ENCODE peak calls at places on chromosomes 7 and 10, in five cellular contexts. B, S, E, Q and D are unnamed samples.

GRCh38 chr10:97038688-97039087 is 147.1 kb downstream of the SLIT1 start:
- DNase-seq in B (no peak), S (no peak), E (no peak), Q (no peak), D (no peak)

GRCh38 chr7:148697950-148698396 is 730 bp upstream of the CUL1 start:
- DNase-seq in B (peak; percentile 47), S (peak; percentile 33), E (peak; percentile 53), Q (no peak), D (no peak)

GRCh38 chr10:133461841-133462240 is 8.1 kb downstream of the SCART1 start:
- DNase-seq in B (no peak), S (no peak), E (no peak), Q (peak; percentile 42), D (peak; percentile 41)

GRCh38 chr7:66118603-66119002 is 4.0 kb downstream of the CRCP start:
- DNase-seq in B (no peak), S (no peak), E (no peak), Q (no peak), D (no peak)

GRCh38 chr7:375901-376305 is 85.9 kb downstream of the FOXL3 start:
- DNase-seq in B (no peak), S (no peak), E (no peak), Q (peak; percentile 47), D (no peak)

GRCh38 chr10:103276941-103277712 is at the start of gene INA:
- DNase-seq in B (peak; percentile 88), S (no peak), E (no peak), Q (no peak), D (no peak)

GRCh38 chr10:98349508-98349922 is 65.5 kb downstream of the PYROXD2 start:
- DNase-seq in B (no peak), S (no peak), E (peak; percentile 24), Q (no peak), D (peak; percentile 77)

GRCh38 chr10:77431209-77431611 is 206.4 kb downstream of the KCNMA1 start:
- DNase-seq in B (peak; percentile 67), S (no peak), E (no peak), Q (no peak), D (no peak)

GRCh38 chr10:115093286-115093775 is at the start of gene ATRNL1:
- DNase-seq in B (peak; percentile 64), S (peak; percentile 1), E (peak; percentile 36), Q (no peak), D (peak; percentile 76)

GRCh38 chr7:28060371-28060950 is 120.1 kb downstream of the JAZF1 start:
- DNase-seq in B (peak; percentile 68), S (no peak), E (no peak), Q (no peak), D (no peak)

GRCh38 chr10:75395955-75396860 is 5.4 kb downstream of the ZNF503 start:
- DNase-seq in B (peak; percentile 51), S (no peak), E (peak; percentile 57), Q (no peak), D (no peak)

GRCh38 chr7:151810434-151811232 is 66.3 kb downstream of the PRKAG2 start:
- DNase-seq in B (no peak), S (no peak), E (peak; percentile 54), Q (peak; percentile 53), D (no peak)

GRCh38 chr10:18822156-18822555 is 162.9 kb downstream of the ARL5B start:
- DNase-seq in B (peak; percentile 74), S (no peak), E (no peak), Q (no peak), D (no peak)

GRCh38 chr10:29482591-29483421 is 152.0 kb downstream of the SVIL start:
- DNase-seq in B (peak; percentile 67), S (no peak), E (no peak), Q (no peak), D (no peak)

GRCh38 chr7:115230882-115231508 is 309.1 kb downstream of the MDFIC start:
- DNase-seq in B (no peak), S (no peak), E (no peak), Q (no peak), D (no peak)

GRCh38 chr10:111240348-111240747 is 163.5 kb downstream of the ADRA2A start:
- DNase-seq in B (no peak), S (no peak), E (no peak), Q (no peak), D (no peak)

GRCh38 chr7:22948770-22949169 is 65.2 kb downstream of the HYCC1 start:
- DNase-seq in B (no peak), S (no peak), E (peak; percentile 20), Q (no peak), D (no peak)

GRCh38 chr7:130996841-130997231 is 262.8 kb upstream of the KLF14 start:
- DNase-seq in B (no peak), S (no peak), E (peak; percentile 85), Q (no peak), D (no peak)

GRCh38 chr7:131921016-131921415 is 364.6 kb upstream of the PODXL start:
- DNase-seq in B (no peak), S (no peak), E (no peak), Q (no peak), D (no peak)

GRCh38 chr10:11838298-11838852 is 15.2 kb downstream of the PROSER2 start:
- DNase-seq in B (no peak), S (no peak), E (no peak), Q (no peak), D (no peak)

GRCh38 chr10:117175215-117175900 is 21.9 kb upstream of the KCNK18 start:
- DNase-seq in B (peak; percentile 40), S (no peak), E (peak; percentile 38), Q (peak; percentile 57), D (no peak)

GRCh38 chr7:134293029-134293740 is 23.5 kb downstream of the SLC35B4 start:
- DNase-seq in B (no peak), S (no peak), E (peak; percentile 37), Q (no peak), D (no peak)

GRCh38 chr7:109256762-109257560 is 687.3 kb downstream of the DNAJB9 start:
- DNase-seq in B (no peak), S (no peak), E (no peak), Q (no peak), D (no peak)

GRCh38 chr10:11181996-11182395 is 164.3 kb downstream of the CELF2 start:
- DNase-seq in B (no peak), S (no peak), E (no peak), Q (no peak), D (no peak)

DNA sequence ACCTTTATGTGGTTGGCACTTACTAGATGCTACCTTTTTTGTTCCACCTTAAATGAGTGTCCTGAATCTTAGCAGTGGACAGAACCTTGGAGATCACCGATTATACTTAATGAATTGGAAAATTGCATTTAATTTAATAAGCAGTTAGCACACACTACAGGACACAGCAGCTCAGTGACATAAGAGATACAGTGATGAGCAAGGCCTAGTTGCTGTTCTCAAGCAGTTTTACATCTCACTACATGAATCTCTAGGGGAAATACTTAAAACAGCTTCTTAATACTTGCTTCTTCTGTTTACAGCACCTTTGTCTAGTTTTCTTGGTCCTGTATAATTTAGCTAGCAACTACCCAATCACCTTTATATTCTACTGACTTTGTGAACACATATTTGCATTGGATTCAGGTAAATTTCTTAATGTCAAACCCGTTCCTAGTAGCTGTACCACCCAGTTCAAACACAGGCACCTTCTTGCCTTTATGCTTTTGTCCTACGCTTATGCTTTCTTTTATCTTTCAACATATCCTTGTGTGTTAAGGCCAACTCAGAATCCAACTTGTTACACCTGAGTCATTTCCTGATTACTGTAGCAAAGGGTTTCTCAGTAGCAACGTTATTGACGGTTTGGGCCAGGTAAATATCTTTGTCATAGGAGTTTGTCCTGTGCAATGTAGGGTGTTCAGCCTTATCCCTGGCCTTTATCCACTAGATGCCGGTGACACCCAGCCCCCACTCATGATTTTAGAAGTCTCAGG is 1.8 kb downstream of the STAM start:
- DNase-seq in B (no peak), S (peak; percentile 21), E (no peak), Q (no peak), D (no peak)
- H3K4me3 ChIP-seq in B (peak overlapping the region; percentile 90), S (peak overlapping the region; percentile 38), E (no peak overlapping the region), Q (peak overlapping the region; percentile 66), D (peak overlapping the region; percentile 95)

GRCh38 chr7:20404371-20404770 is 73.7 kb downstream of the ITGB8 start:
- DNase-seq in B (no peak), S (no peak), E (no peak), Q (no peak), D (no peak)

GRCh38 chr7:20407585-20408466 is 77.1 kb downstream of the ITGB8 start:
- DNase-seq in B (no peak), S (no peak), E (peak; percentile 38), Q (peak; percentile 58), D (no peak)

GRCh38 chr7:20408467-20408826 is 77.7 kb downstream of the ITGB8 start:
- DNase-seq in B (no peak), S (no peak), E (no peak), Q (no peak), D (no peak)

GRCh38 chr7:20412023-20412422 is 81.3 kb downstream of the ITGB8 start:
- DNase-seq in B (no peak), S (no peak), E (no peak), Q (no peak), D (no peak)

GRCh38 chr7:20409961-20410360 is 79.3 kb downstream of the ITGB8 start:
- DNase-seq in B (no peak), S (no peak), E (no peak), Q (no peak), D (no peak)
- H3K4me3 ChIP-seq in B (no peak overlapping the region), S (no peak overlapping the region), E (no peak overlapping the region), Q (no peak overlapping the region), D (no peak overlapping the region)

GRCh38 chr7:7201583-7202374 is 19.4 kb downstream of the C1GALT1 start:
- DNase-seq in B (peak; percentile 84), S (peak; percentile 63), E (no peak), Q (no peak), D (no peak)
- H3K4me3 ChIP-seq in B (peak overlapping the region; percentile 39), S (peak overlapping the region; percentile 21), E (no peak overlapping the region), Q (no peak overlapping the region), D (no peak overlapping the region)

DNA sequence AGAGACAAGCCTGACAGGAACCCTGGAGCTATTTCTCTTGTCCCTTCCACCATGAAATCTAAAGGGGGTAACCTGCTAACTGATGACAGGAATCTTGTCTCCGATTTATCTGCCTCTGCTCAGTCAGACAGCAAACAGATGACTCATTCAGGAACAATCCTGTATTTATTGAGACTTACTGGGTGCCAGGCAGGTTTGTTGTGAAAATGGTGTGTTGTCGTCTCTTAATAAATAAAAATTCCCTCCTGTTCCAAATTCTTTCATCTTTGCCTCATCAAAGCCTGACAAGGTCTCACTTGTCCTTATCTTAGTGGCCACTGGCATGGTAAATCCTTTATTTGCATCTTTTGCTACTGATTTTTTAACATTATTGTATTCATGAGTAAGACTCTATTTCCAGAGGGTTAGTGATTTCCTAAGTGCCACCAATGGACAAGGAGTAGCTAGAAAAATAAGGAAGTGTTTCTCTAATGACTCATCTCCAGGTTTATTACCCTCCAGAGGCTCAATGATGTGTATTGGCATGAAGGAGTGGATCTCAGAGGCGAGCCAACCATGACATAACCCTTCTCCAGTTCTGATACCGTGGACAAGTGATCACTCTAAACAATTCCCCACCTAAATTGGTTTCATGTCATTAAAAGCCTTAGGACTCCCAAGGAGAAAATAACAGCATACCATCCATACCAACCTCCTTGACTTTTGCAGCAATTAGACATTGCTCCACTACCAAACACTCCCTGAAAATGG is 724.0 kb downstream of the GRID1 start:
- DNase-seq in B (no peak), S (no peak), E (no peak), Q (no peak), D (no peak)
- H3K4me3 ChIP-seq in B (no peak overlapping the region), S (no peak overlapping the region), E (no peak overlapping the region), Q (no peak overlapping the region), D (no peak overlapping the region)

GRCh38 chr7:24908166-24908565 is 71.8 kb downstream of the OSBPL3 start:
- DNase-seq in B (no peak), S (no peak), E (no peak), Q (no peak), D (no peak)
- H3K4me3 ChIP-seq in B (no peak overlapping the region), S (peak overlapping the region; percentile 8), E (no peak overlapping the region), Q (no peak overlapping the region), D (no peak overlapping the region)